ENCODE peak calls at places on chromosomes 7 and 10, in five cellular contexts. One of them, this sample, is unnamed.

GRCh38 chr10:3071405-3072198 is 4.3 kb downstream of the PFKP start:
- ATAC-seq in natural killer cell: no peak
- ATAC-seq in stimulated activated naive B cell treated with anti-CD40 and anti-IgM and Interleukin-4, amounts not matched to agents 10 μg/mL and 1 μg/mL and 100 μg/mL, for 72 hours: peak; percentile 33
- ATAC-seq in CD4-positive, alpha-beta T cell: no peak
- ATAC-seq in left cardiac atrium: no peak
- ATAC-seq in this sample: no peak

GRCh38 chr7:55538538-55538937 is 33.8 kb downstream of the VOPP1 start:
- ATAC-seq in stimulated activated naive B cell treated with anti-CD40 and anti-IgM and Interleukin-4, amounts not matched to agents 10 μg/mL and 1 μg/mL and 100 μg/mL, for 72 hours: no peak
- ATAC-seq in left cardiac atrium: no peak
- ATAC-seq in natural killer cell: no peak
- ATAC-seq in CD4-positive, alpha-beta T cell: no peak
- ATAC-seq in this sample: no peak

GRCh38 chr7:50336909-50337703 is 32.6 kb downstream of the IKZF1 start:
- ATAC-seq in stimulated activated naive B cell treated with anti-CD40 and anti-IgM and Interleukin-4, amounts not matched to agents 10 μg/mL and 1 μg/mL and 100 μg/mL, for 72 hours: no peak
- ATAC-seq in natural killer cell: no peak
- ATAC-seq in CD4-positive, alpha-beta T cell: peak; percentile 7
- ATAC-seq in left cardiac atrium: no peak
- ATAC-seq in this sample: no peak

GRCh38 chr7:38147005-38147404 is 31.0 kb upstream of the STARD3NL start:
- ATAC-seq in CD4-positive, alpha-beta T cell: no peak
- ATAC-seq in left cardiac atrium: no peak
- ATAC-seq in stimulated activated naive B cell treated with anti-CD40 and anti-IgM and Interleukin-4, amounts not matched to agents 10 μg/mL and 1 μg/mL and 100 μg/mL, for 72 hours: no peak
- ATAC-seq in natural killer cell: no peak
- ATAC-seq in this sample: no peak

GRCh38 chr10:16314259-16314658 is 122.6 kb upstream of the PTER start:
- ATAC-seq in left cardiac atrium: no peak
- ATAC-seq in CD4-positive, alpha-beta T cell: no peak
- ATAC-seq in natural killer cell: no peak
- ATAC-seq in stimulated activated naive B cell treated with anti-CD40 and anti-IgM and Interleukin-4, amounts not matched to agents 10 μg/mL and 1 μg/mL and 100 μg/mL, for 72 hours: peak; percentile 45
- ATAC-seq in this sample: no peak

GRCh38 chr10:78185693-78186055 is 152.0 kb downstream of the RPS24 start:
- ATAC-seq in CD4-positive, alpha-beta T cell: no peak
- ATAC-seq in natural killer cell: no peak
- ATAC-seq in left cardiac atrium: peak; percentile 57
- ATAC-seq in stimulated activated naive B cell treated with anti-CD40 and anti-IgM and Interleukin-4, amounts not matched to agents 10 μg/mL and 1 μg/mL and 100 μg/mL, for 72 hours: no peak
- ATAC-seq in this sample: peak; percentile 58

GRCh38 chr10:69902835-69903535 is 101.3 kb downstream of the COL13A1 start:
- ATAC-seq in CD4-positive, alpha-beta T cell: no peak
- ATAC-seq in stimulated activated naive B cell treated with anti-CD40 and anti-IgM and Interleukin-4, amounts not matched to agents 10 μg/mL and 1 μg/mL and 100 μg/mL, for 72 hours: no peak
- ATAC-seq in left cardiac atrium: peak; percentile 32
- ATAC-seq in natural killer cell: no peak
- ATAC-seq in this sample: no peak

GRCh38 chr10:6600224-6600987 is 20.3 kb upstream of the PRKCQ start:
- ATAC-seq in CD4-positive, alpha-beta T cell: no peak
- ATAC-seq in left cardiac atrium: no peak
- ATAC-seq in natural killer cell: no peak
- ATAC-seq in stimulated activated naive B cell treated with anti-CD40 and anti-IgM and Interleukin-4, amounts not matched to agents 10 μg/mL and 1 μg/mL and 100 μg/mL, for 72 hours: peak; percentile 69
- ATAC-seq in this sample: no peak

GRCh38 chr7:36086571-36086970 is 66.5 kb upstream of the EEPD1 start:
- ATAC-seq in left cardiac atrium: no peak
- ATAC-seq in CD4-positive, alpha-beta T cell: no peak
- ATAC-seq in natural killer cell: no peak
- ATAC-seq in stimulated activated naive B cell treated with anti-CD40 and anti-IgM and Interleukin-4, amounts not matched to agents 10 μg/mL and 1 μg/mL and 100 μg/mL, for 72 hours: no peak
- ATAC-seq in this sample: no peak

GRCh38 chr7:116293139-116293538 is 82.8 kb downstream of the TES start:
- ATAC-seq in stimulated activated naive B cell treated with anti-CD40 and anti-IgM and Interleukin-4, amounts not matched to agents 10 μg/mL and 1 μg/mL and 100 μg/mL, for 72 hours: no peak
- ATAC-seq in CD4-positive, alpha-beta T cell: no peak
- ATAC-seq in left cardiac atrium: no peak
- ATAC-seq in natural killer cell: no peak
- ATAC-seq in this sample: no peak

GRCh38 chr10:36725581-36726520 is 399.5 kb upstream of the ANKRD30A start:
- ATAC-seq in left cardiac atrium: peak; percentile 79
- ATAC-seq in CD4-positive, alpha-beta T cell: no peak
- ATAC-seq in stimulated activated naive B cell treated with anti-CD40 and anti-IgM and Interleukin-4, amounts not matched to agents 10 μg/mL and 1 μg/mL and 100 μg/mL, for 72 hours: peak; percentile 57
- ATAC-seq in natural killer cell: no peak
- ATAC-seq in this sample: no peak

GRCh38 chr7:41203542-41203941 is 499.3 kb downstream of the INHBA start:
- ATAC-seq in left cardiac atrium: no peak
- ATAC-seq in CD4-positive, alpha-beta T cell: no peak
- ATAC-seq in natural killer cell: no peak
- ATAC-seq in stimulated activated naive B cell treated with anti-CD40 and anti-IgM and Interleukin-4, amounts not matched to agents 10 μg/mL and 1 μg/mL and 100 μg/mL, for 72 hours: no peak
- ATAC-seq in this sample: no peak

GRCh38 chr7:156148995-156149394 is 336.7 kb upstream of the SHH start:
- ATAC-seq in CD4-positive, alpha-beta T cell: no peak
- ATAC-seq in left cardiac atrium: no peak
- ATAC-seq in stimulated activated naive B cell treated with anti-CD40 and anti-IgM and Interleukin-4, amounts not matched to agents 10 μg/mL and 1 μg/mL and 100 μg/mL, for 72 hours: no peak
- ATAC-seq in natural killer cell: no peak
- ATAC-seq in this sample: no peak

GRCh38 chr10:16565604-16566003 is 43.9 kb upstream of the C1QL3 start:
- ATAC-seq in stimulated activated naive B cell treated with anti-CD40 and anti-IgM and Interleukin-4, amounts not matched to agents 10 μg/mL and 1 μg/mL and 100 μg/mL, for 72 hours: no peak
- ATAC-seq in CD4-positive, alpha-beta T cell: no peak
- ATAC-seq in natural killer cell: no peak
- ATAC-seq in left cardiac atrium: no peak
- ATAC-seq in this sample: no peak

GRCh38 chr10:28471705-28472050 is 61.2 kb upstream of the WAC start:
- ATAC-seq in left cardiac atrium: no peak
- ATAC-seq in CD4-positive, alpha-beta T cell: no peak
- ATAC-seq in natural killer cell: no peak
- ATAC-seq in stimulated activated naive B cell treated with anti-CD40 and anti-IgM and Interleukin-4, amounts not matched to agents 10 μg/mL and 1 μg/mL and 100 μg/mL, for 72 hours: no peak
- ATAC-seq in this sample: no peak

GRCh38 chr7:50497068-50497642 is 47.0 kb upstream of the FIGNL1 start:
- ATAC-seq in CD4-positive, alpha-beta T cell: no peak
- ATAC-seq in left cardiac atrium: peak; percentile 34
- ATAC-seq in natural killer cell: no peak
- ATAC-seq in stimulated activated naive B cell treated with anti-CD40 and anti-IgM and Interleukin-4, amounts not matched to agents 10 μg/mL and 1 μg/mL and 100 μg/mL, for 72 hours: no peak
- ATAC-seq in this sample: peak; percentile 35

GRCh38 chr7:33685488-33685887 is 219.9 kb upstream of the BMPER start:
- ATAC-seq in left cardiac atrium: no peak
- ATAC-seq in stimulated activated naive B cell treated with anti-CD40 and anti-IgM and Interleukin-4, amounts not matched to agents 10 μg/mL and 1 μg/mL and 100 μg/mL, for 72 hours: no peak
- ATAC-seq in CD4-positive, alpha-beta T cell: no peak
- ATAC-seq in natural killer cell: no peak
- ATAC-seq in this sample: no peak

GRCh38 chr7:132516042-132516840 is 60.0 kb downstream of the PLXNA4 start:
- ATAC-seq in left cardiac atrium: peak; percentile 49
- ATAC-seq in CD4-positive, alpha-beta T cell: no peak
- ATAC-seq in stimulated activated naive B cell treated with anti-CD40 and anti-IgM and Interleukin-4, amounts not matched to agents 10 μg/mL and 1 μg/mL and 100 μg/mL, for 72 hours: no peak
- ATAC-seq in natural killer cell: no peak
- ATAC-seq in this sample: peak; percentile 76

GRCh38 chr7:47518827-47519226 is 63.1 kb downstream of the TNS3 start:
- ATAC-seq in stimulated activated naive B cell treated with anti-CD40 and anti-IgM and Interleukin-4, amounts not matched to agents 10 μg/mL and 1 μg/mL and 100 μg/mL, for 72 hours: no peak
- ATAC-seq in left cardiac atrium: no peak
- ATAC-seq in natural killer cell: no peak
- ATAC-seq in CD4-positive, alpha-beta T cell: no peak
- ATAC-seq in this sample: no peak

GRCh38 chr10:94006591-94007550 is 13.1 kb downstream of the PLCE1 start:
- ATAC-seq in CD4-positive, alpha-beta T cell: no peak
- ATAC-seq in left cardiac atrium: peak; percentile 80
- ATAC-seq in stimulated activated naive B cell treated with anti-CD40 and anti-IgM and Interleukin-4, amounts not matched to agents 10 μg/mL and 1 μg/mL and 100 μg/mL, for 72 hours: no peak
- ATAC-seq in natural killer cell: no peak
- ATAC-seq in this sample: no peak

GRCh38 chr7:101163281-101164070 is 1.9 kb downstream of the VGF start:
- ATAC-seq in natural killer cell: no peak
- ATAC-seq in CD4-positive, alpha-beta T cell: no peak
- ATAC-seq in stimulated activated naive B cell treated with anti-CD40 and anti-IgM and Interleukin-4, amounts not matched to agents 10 μg/mL and 1 μg/mL and 100 μg/mL, for 72 hours: no peak
- ATAC-seq in left cardiac atrium: no peak
- ATAC-seq in this sample: no peak

GRCh38 chr7:92729172-92729571 is 107.2 kb downstream of the CDK6 start:
- ATAC-seq in natural killer cell: no peak
- ATAC-seq in CD4-positive, alpha-beta T cell: no peak
- ATAC-seq in stimulated activated naive B cell treated with anti-CD40 and anti-IgM and Interleukin-4, amounts not matched to agents 10 μg/mL and 1 μg/mL and 100 μg/mL, for 72 hours: no peak
- ATAC-seq in left cardiac atrium: no peak
- ATAC-seq in this sample: no peak

GRCh38 chr7:123717689-123718088 is 31.1 kb downstream of the WASL start:
- ATAC-seq in left cardiac atrium: no peak
- ATAC-seq in stimulated activated naive B cell treated with anti-CD40 and anti-IgM and Interleukin-4, amounts not matched to agents 10 μg/mL and 1 μg/mL and 100 μg/mL, for 72 hours: no peak
- ATAC-seq in CD4-positive, alpha-beta T cell: no peak
- ATAC-seq in natural killer cell: no peak
- ATAC-seq in this sample: no peak

GRCh38 chr10:99084161-99084560 is 151.5 kb downstream of the HPSE2 start:
- ATAC-seq in left cardiac atrium: no peak
- ATAC-seq in natural killer cell: no peak
- ATAC-seq in CD4-positive, alpha-beta T cell: no peak
- ATAC-seq in stimulated activated naive B cell treated with anti-CD40 and anti-IgM and Interleukin-4, amounts not matched to agents 10 μg/mL and 1 μg/mL and 100 μg/mL, for 72 hours: no peak
- ATAC-seq in this sample: no peak

GRCh38 chr10:79468015-79468560 is 22.7 kb upstream of the ZCCHC24 start:
- ATAC-seq in left cardiac atrium: peak; percentile 12
- ATAC-seq in CD4-positive, alpha-beta T cell: no peak
- ATAC-seq in stimulated activated naive B cell treated with anti-CD40 and anti-IgM and Interleukin-4, amounts not matched to agents 10 μg/mL and 1 μg/mL and 100 μg/mL, for 72 hours: no peak
- ATAC-seq in natural killer cell: no peak
- ATAC-seq in this sample: peak; percentile 26

GRCh38 chr10:114458955-114459354 is 54.7 kb upstream of the AFAP1L2 start:
- ATAC-seq in left cardiac atrium: no peak
- ATAC-seq in natural killer cell: no peak
- ATAC-seq in stimulated activated naive B cell treated with anti-CD40 and anti-IgM and Interleukin-4, amounts not matched to agents 10 μg/mL and 1 μg/mL and 100 μg/mL, for 72 hours: peak; percentile 84
- ATAC-seq in CD4-positive, alpha-beta T cell: no peak
- ATAC-seq in this sample: peak; percentile 36

This sample was measured in gastroesophageal sphincter.